ENCODE peak calls at places on chromosomes 12 and 14, in seven cellular contexts. N is fibroblast of the aortic adventitia, V is BJ, K is A549, S is gastrocnemius medialis, C is neural crest cell, W is brain microvascular endothelial cell. P is an unnamed sample.

GRCh38 chr14:101196795-101197590 is 293.5 kb upstream of the RTL1 start:
- DNase-seq in K (no peak), N (no peak), C (no peak), W (no peak), V (no peak), S (no peak), P (no peak)

GRCh38 chr14:51792819-51793218 is 67.6 kb upstream of the GNG2 start:
- DNase-seq in W (no peak), K (no peak), N (peak; percentile 5), V (no peak), S (no peak), C (no peak), P (no peak)

GRCh38 chr12:63276537-63277365 is 125.8 kb upstream of the AVPR1A start:
- DNase-seq in S (no peak), K (peak; percentile 58), W (peak; percentile 60), V (no peak), N (peak; percentile 13), C (peak; percentile 39), P (no peak)

GRCh38 chr12:29534935-29535334 is 37.4 kb upstream of the OVCH1 start:
- DNase-seq in N (no peak), C (no peak), K (no peak), W (no peak), V (no peak), S (peak; percentile 21), P (no peak)

GRCh38 chr14:24307575-24308341 is at the start of gene CIDEB:
- DNase-seq in C (peak; percentile 71), K (peak; percentile 66), W (peak; percentile 55), S (no peak), N (peak; percentile 62), V (no peak), P (no peak)

GRCh38 chr14:74945261-74945851 is 10.0 kb downstream of the PGF start:
- DNase-seq in V (no peak), S (peak; percentile 46), W (no peak), C (peak; percentile 63), K (peak; percentile 68), N (peak; percentile 16), P (no peak)

GRCh38 chr12:43964966-43965365 is 129.1 kb downstream of the TMEM117 start:
- DNase-seq in C (no peak), N (peak; percentile 63), W (peak; percentile 35), K (peak; percentile 4), V (no peak), S (no peak), P (no peak)

GRCh38 chr14:25237845-25238244 is 187.9 kb upstream of the STXBP6 start:
- DNase-seq in W (no peak), C (no peak), N (peak; percentile 9), V (no peak), S (no peak), K (peak; percentile 22), P (no peak)

GRCh38 chr14:101476931-101477553 is 84.3 kb upstream of the DIO3 start:
- DNase-seq in N (no peak), V (no peak), S (no peak), W (no peak), C (no peak), K (peak; percentile 96), P (no peak)

GRCh38 chr12:92257261-92257660 is 111.6 kb upstream of the BTG1 start:
- DNase-seq in K (no peak), W (no peak), N (no peak), S (no peak), C (no peak), V (no peak), P (no peak)

GRCh38 chr14:101553393-101553792 is 7.9 kb upstream of the DIO3 start:
- DNase-seq in N (no peak), S (no peak), C (no peak), V (no peak), W (no peak), K (no peak), P (no peak)

GRCh38 chr12:99004799-99005474 is 359.8 kb downstream of the APAF1 start:
- DNase-seq in S (no peak), C (no peak), V (no peak), W (no peak), N (no peak), K (no peak), P (no peak)

GRCh38 chr12:34295366-34296142 is 273.3 kb downstream of the ALG10 start:
- DNase-seq in W (no peak), V (no peak), K (no peak), C (no peak), S (no peak), N (no peak), P (no peak)

GRCh38 chr14:41749425-41749824 is 142.7 kb downstream of the LRFN5 start:
- DNase-seq in C (no peak), V (no peak), S (no peak), K (no peak), N (peak; percentile 43), W (peak; percentile 14), P (no peak)

DNA sequence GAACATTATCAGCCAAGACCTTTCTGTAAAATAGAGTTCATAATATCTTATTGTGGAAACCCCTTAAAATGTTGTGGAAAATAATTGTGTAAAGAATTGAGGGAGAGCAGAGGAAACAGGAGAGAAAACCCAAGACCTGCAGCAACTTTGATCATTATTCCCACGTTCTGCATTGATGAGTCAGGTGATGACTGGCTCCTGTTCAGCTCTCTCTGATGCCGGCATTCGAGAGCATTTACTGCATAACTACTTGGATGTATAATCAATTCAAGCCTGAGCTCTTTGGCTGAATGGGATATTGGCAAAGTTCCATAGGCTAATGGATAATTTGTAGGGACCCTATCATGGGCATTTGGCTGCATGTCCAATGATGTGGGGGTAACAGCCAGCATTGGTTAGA is 176.3 kb upstream of the ARID2 start:
- DNase-seq in N (no peak), W (no peak), S (no peak), K (no peak), V (no peak), C (no peak), P (no peak)
- TF ChIP-seq CTCF in N (no peak), W (no peak), S (no peak), K (no peak), V (no peak), C (no peak), P (no peak)

GRCh38 chr12:8823565-8824300 is 1.3 kb downstream of the A2ML1 start:
- DNase-seq in K (peak; percentile 33), C (peak; percentile 28), V (no peak), N (peak; percentile 39), S (no peak), W (no peak), P (no peak)
- TF ChIP-seq CTCF in K (peak; percentile 34), C (peak; percentile 63), V (peak; percentile 67), N (peak; percentile 63), S (peak; percentile 43), W (peak; percentile 56), P (peak; percentile 71)

GRCh38 chr12:49091836-49092085 is 2.8 kb downstream of the DHH start:
- DNase-seq in V (no peak), N (no peak), C (no peak), K (no peak), S (no peak), W (no peak), P (no peak)

GRCh38 chr12:49093746-49094103 is 876 bp downstream of the DHH start:
- DNase-seq in V (no peak), W (no peak), N (no peak), S (no peak), K (no peak), C (peak; percentile 20), P (no peak)

GRCh38 chr12:49092816-49093406 is 1.7 kb downstream of the DHH start:
- DNase-seq in W (no peak), S (no peak), K (no peak), V (no peak), C (no peak), N (no peak), P (no peak)

GRCh38 chr12:49091056-49091835 is 3.4 kb downstream of the DHH start:
- DNase-seq in V (no peak), C (no peak), N (no peak), W (no peak), K (no peak), S (no peak), P (no peak)

GRCh38 chr12:49092086-49092815 is 2.4 kb downstream of the DHH start:
- DNase-seq in S (no peak), C (peak; percentile 73), W (no peak), K (peak; percentile 68), V (no peak), N (no peak), P (no peak)
- TF ChIP-seq CTCF in S (no peak), C (peak; percentile 44), W (peak; percentile 71), K (peak; percentile 54), V (peak; percentile 60), N (peak; percentile 57), P (peak; percentile 55)

DNA sequence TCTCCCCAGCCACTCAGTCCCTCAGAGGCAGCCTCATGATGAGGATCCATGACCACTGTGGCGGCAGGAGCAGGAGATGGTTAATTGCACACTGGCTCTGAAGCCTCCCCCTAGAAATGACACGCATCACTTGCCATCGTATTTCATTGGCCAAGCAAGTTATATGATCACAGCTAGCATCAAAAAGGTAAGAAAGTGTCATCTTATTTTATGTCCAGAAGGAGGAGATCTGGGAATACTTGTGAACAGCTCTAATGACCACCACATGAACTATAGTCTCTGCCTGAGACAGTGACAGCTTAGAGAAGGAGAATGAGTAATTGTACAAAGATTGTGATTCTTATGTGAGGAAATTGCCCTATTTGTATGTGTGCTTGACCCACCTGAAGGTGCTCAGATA is 363.4 kb downstream of the NUAK1 start:
- DNase-seq in C (no peak), K (peak; percentile 50), V (no peak), W (peak; percentile 54), N (peak; percentile 9), S (no peak), P (no peak)
- TF ChIP-seq CTCF in C (no peak), K (no peak), V (peak; percentile 20), W (peak; percentile 25), N (no peak), S (no peak), P (no peak)

DNA sequence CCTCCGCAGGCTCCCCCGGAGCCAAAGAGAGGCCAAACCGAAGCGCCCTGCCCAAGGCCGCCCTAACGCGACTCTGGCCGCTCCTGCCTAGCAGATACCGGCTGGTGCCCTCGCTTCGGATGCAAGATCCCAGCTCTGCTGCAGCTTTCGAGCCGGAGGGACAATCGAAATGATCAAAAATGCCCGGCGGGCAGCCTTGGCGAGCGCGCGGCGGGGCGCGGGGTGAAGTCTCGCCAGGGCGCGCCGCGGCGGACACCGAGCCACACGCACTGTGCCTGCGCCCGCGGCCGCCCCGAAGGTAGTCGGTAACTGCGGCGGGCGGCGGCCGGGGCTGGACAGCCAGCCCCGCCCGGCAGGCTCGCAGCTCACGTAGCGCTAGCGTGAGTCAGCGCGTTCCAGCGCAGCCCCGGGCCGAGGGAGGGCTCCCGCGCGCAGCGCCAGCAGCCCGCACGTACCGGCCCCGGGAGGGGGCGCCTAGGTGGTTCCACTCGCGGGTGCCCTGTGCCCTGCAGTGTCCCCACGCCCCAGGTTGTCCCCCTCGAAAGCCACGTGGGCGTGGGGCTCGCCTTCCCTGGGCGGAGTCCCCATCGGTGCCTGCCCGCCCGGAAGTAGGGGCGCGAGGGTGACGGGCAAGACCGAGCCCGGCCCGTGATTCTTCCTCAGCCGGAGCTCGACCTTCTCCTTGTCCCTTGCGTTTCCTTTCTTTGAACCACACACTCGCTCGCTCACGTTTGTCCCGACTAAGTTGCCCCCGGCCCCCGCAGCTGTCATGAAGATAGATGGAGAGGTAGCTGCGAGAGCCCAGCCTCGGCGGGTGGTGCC is 109.3 kb upstream of the EGLN3 start:
- DNase-seq in V (no peak), S (peak; percentile 86), N (peak; percentile 57), C (peak; percentile 47), K (peak; percentile 82), W (peak; percentile 39), P (no peak)
- TF ChIP-seq CTCF in V (peak; percentile 36), S (peak; percentile 43), N (peak; percentile 16), C (no peak), K (peak; percentile 41), W (peak; percentile 27), P (peak; percentile 17)